ENCODE peak calls at places on chromosome 15, in six cellular contexts. Y is progenitor cell of endocrine pancreas; M is HAP-1; T is neural crest cell; N is stimulated activated effector memory CD8-positive, alpha-beta T cell treated with anti-CD3 and anti-CD28 coated beads, Interleukin-12 subunit alpha, Interleukin-12 subunit beta, amount 100 ng/mL, for 72 hours; D is HT1080. P is an unnamed sample.

GRCh38 chr15:94141802-94142201 is 89.6 kb upstream of the MCTP2 start:
- DNase-seq in Y (no peak), M (no peak), T (no peak), N (no peak), D (no peak), P (no peak)

GRCh38 chr15:89809093-89809786 is 5.4 kb downstream of the ANPEP start:
- DNase-seq in Y (no peak), M (no peak), T (no peak), N (no peak), D (no peak), P (no peak)

GRCh38 chr15:52208306-52208946 is 17.2 kb upstream of the GNB5 start:
- DNase-seq in Y (peak), M (peak), T (peak), N (peak), D (peak), P (peak)

GRCh38 chr15:44836094-44836493 is 99.8 kb downstream of the TRIM69 start:
- DNase-seq in Y (no peak), M (no peak), T (no peak), N (no peak), D (no peak), P (no peak)

GRCh38 chr15:63165166-63165859 is 8.0 kb upstream of the RPS27L start:
- DNase-seq in Y (no peak), M (no peak), T (no peak), N (no peak), D (no peak), P (no peak)

GRCh38 chr15:23385886-23386430 is 31.4 kb downstream of the GOLGA8S start:
- DNase-seq in Y (no peak), M (no peak), T (no peak), N (no peak), D (no peak), P (no peak)

GRCh38 chr15:100703032-100703578 is 100.7 kb downstream of the ASB7 start:
- DNase-seq in Y (no peak), M (no peak), T (no peak), N (no peak), D (peak), P (no peak)

GRCh38 chr15:51403072-51403878 is 61.8 kb downstream of the GLDN start:
- DNase-seq in Y (no peak), M (peak), T (no peak), N (no peak), D (peak), P (no peak)

GRCh38 chr15:101615986-101616848 is 36.0 kb downstream of the TM2D3 start:
- DNase-seq in Y (no peak), M (peak), T (peak), N (no peak), D (peak), P (peak)

GRCh38 chr15:90086868-90087268 is 15.4 kb downstream of the IDH2 start:
- DNase-seq in Y (no peak), M (peak), T (peak), N (peak), D (peak), P (no peak)

GRCh38 chr15:32888221-32888761 is 170.5 kb downstream of the GREM1 start:
- DNase-seq in Y (no peak), M (no peak), T (no peak), N (no peak), D (peak), P (no peak)

GRCh38 chr15:78075490-78076230 is 1.9 kb downstream of the TBC1D2B start:
- DNase-seq in Y (no peak), M (peak), T (no peak), N (no peak), D (peak), P (peak)

GRCh38 chr15:80155001-80155377 is 2.2 kb downstream of the FAH start:
- DNase-seq in Y (no peak), M (no peak), T (no peak), N (no peak), D (no peak), P (no peak)

GRCh38 chr15:67103869-67104268 is 38.5 kb downstream of the SMAD3 start:
- DNase-seq in Y (no peak), M (no peak), T (no peak), N (no peak), D (no peak), P (no peak)

GRCh38 chr15:40274350-40275274 is 8.3 kb downstream of the ANKRD63 start:
- DNase-seq in Y (peak), M (peak), T (peak), N (peak), D (peak), P (peak)

GRCh38 chr15:94174399-94174802 is 57.0 kb upstream of the MCTP2 start:
- DNase-seq in Y (no peak), M (no peak), T (no peak), N (no peak), D (peak), P (no peak)

GRCh38 chr15:72785452-72786243 is 2.1 kb upstream of the ADPGK start:
- DNase-seq in Y (no peak), M (no peak), T (no peak), N (peak), D (peak), P (no peak)

GRCh38 chr15:47715856-47716445 is 1.4 kb upstream of the SEMA6D start:
- DNase-seq in Y (no peak), M (no peak), T (no peak), N (no peak), D (no peak), P (peak)

GRCh38 chr15:49686626-49687025 is 65.8 kb downstream of the DTWD1 start:
- DNase-seq in Y (no peak), M (no peak), T (no peak), N (no peak), D (peak), P (no peak)

GRCh38 chr15:68774120-68774519 is 46.6 kb downstream of the ANP32A start:
- DNase-seq in Y (no peak), M (no peak), T (no peak), N (no peak), D (no peak), P (no peak)

GRCh38 chr15:42094512-42094963 is at the start of gene PLA2G4D:
- DNase-seq in Y (no peak), M (no peak), T (no peak), N (no peak), D (no peak), P (no peak)

GRCh38 chr15:37933685-37934084 is 755 bp upstream of the TMCO5A start:
- DNase-seq in Y (no peak), M (no peak), T (no peak), N (no peak), D (no peak), P (no peak)

GRCh38 chr15:63331456-63331855 is 50.2 kb downstream of the CA12 start:
- DNase-seq in Y (no peak), M (no peak), T (no peak), N (peak), D (peak), P (no peak)

GRCh38 chr15:41993447-41994170 is 21.3 kb upstream of the EHD4 start:
- DNase-seq in Y (no peak), M (no peak), T (no peak), N (no peak), D (no peak), P (no peak)

GRCh38 chr15:88225484-88225883 is 31.1 kb downstream of the NTRK3 start:
- DNase-seq in Y (no peak), M (no peak), T (no peak), N (no peak), D (no peak), P (no peak)

GRCh38 chr15:27889258-27889657 is 209.9 kb downstream of the OCA2 start:
- DNase-seq in Y (no peak), M (no peak), T (no peak), N (no peak), D (no peak), P (no peak)

GRCh38 chr15:42137461-42138261 is 18.8 kb downstream of the PLA2G4F start:
- DNase-seq in Y (no peak), M (peak), T (peak), N (no peak), D (peak), P (peak)